ENCODE peak calls at places on chromosomes 4 and X, in five cellular contexts. One of them, this sample, is unnamed.

GRCh38 chrX:276588-277171 is 4.5 kb upstream of the PLCXD1 start:
- DNase-seq in RWPE2: peak
- DNase-seq in MV-4-11: no peak
- DNase-seq in T-helper 1 cell: no peak
- DNase-seq in H4: no peak
- DNase-seq in this sample: peak

GRCh38 chrX:50971390-50971789 is 60.9 kb downstream of the BMP15 start:
- DNase-seq in MV-4-11: no peak
- DNase-seq in RWPE2: no peak
- DNase-seq in T-helper 1 cell: no peak
- DNase-seq in H4: no peak
- DNase-seq in this sample: peak

GRCh38 chr4:133389029-133389428 is 239.9 kb downstream of the PCDH10 start:
- DNase-seq in MV-4-11: no peak
- DNase-seq in RWPE2: no peak
- DNase-seq in T-helper 1 cell: no peak
- DNase-seq in H4: no peak
- DNase-seq in this sample: no peak

GRCh38 chr4:67333663-67334062 is 211.6 kb downstream of the CENPC start:
- DNase-seq in H4: no peak
- DNase-seq in T-helper 1 cell: no peak
- DNase-seq in MV-4-11: no peak
- DNase-seq in RWPE2: no peak
- DNase-seq in this sample: no peak

GRCh38 chrX:15493118-15494082 is at the start of gene PIR:
- DNase-seq in RWPE2: peak
- DNase-seq in T-helper 1 cell: peak
- DNase-seq in H4: peak
- DNase-seq in MV-4-11: peak
- DNase-seq in this sample: peak

GRCh38 chr4:10006236-10006603 is 15.1 kb downstream of the SLC2A9 start:
- DNase-seq in H4: peak
- DNase-seq in T-helper 1 cell: no peak
- DNase-seq in RWPE2: no peak
- DNase-seq in MV-4-11: peak
- DNase-seq in this sample: peak

GRCh38 chr4:155403886-155404285 is 27.1 kb upstream of the MAP9 start:
- DNase-seq in MV-4-11: no peak
- DNase-seq in T-helper 1 cell: no peak
- DNase-seq in RWPE2: no peak
- DNase-seq in H4: peak
- DNase-seq in this sample: no peak

GRCh38 chr4:186733778-186734177 is 10.1 kb upstream of the FAT1 start:
- DNase-seq in RWPE2: no peak
- DNase-seq in T-helper 1 cell: no peak
- DNase-seq in MV-4-11: no peak
- DNase-seq in H4: no peak
- DNase-seq in this sample: no peak

GRCh38 chrX:155113097-155113496 is 41.8 kb downstream of the BRCC3 start:
- DNase-seq in MV-4-11: no peak
- DNase-seq in RWPE2: no peak
- DNase-seq in T-helper 1 cell: no peak
- DNase-seq in H4: no peak
- DNase-seq in this sample: no peak

GRCh38 chrX:20412871-20413486 is 146.3 kb upstream of the RPS6KA3 start:
- DNase-seq in RWPE2: no peak
- DNase-seq in T-helper 1 cell: peak
- DNase-seq in H4: no peak
- DNase-seq in MV-4-11: peak
- DNase-seq in this sample: no peak

GRCh38 chrX:10103023-10103422 is 53.8 kb upstream of the CLCN4 start:
- DNase-seq in MV-4-11: no peak
- DNase-seq in RWPE2: no peak
- DNase-seq in H4: no peak
- DNase-seq in T-helper 1 cell: no peak
- DNase-seq in this sample: no peak

This sample was measured in MG63.